ENCODE peak calls at places on chromosome 13, in nine cellular contexts. W, Z, X, J, Y, K, R, F and L are unnamed samples. For H3K4me1, the result is how much of the 10 kb centered on the place peaks cover.

GRCh38 chr13:43878897-43879322 is 630 bp downstream of the CCDC122 start:
- DNase-seq in F (peak), Z (peak), K (peak), R (peak), W (no peak), X (no peak), J (peak), Y (peak), L (no peak)

GRCh38 chr13:78147905-78148304 is 229.3 kb upstream of the EDNRB start:
- DNase-seq in K (no peak), Y (no peak), X (no peak), R (no peak), F (no peak), J (no peak), W (no peak), Z (no peak), L (no peak)

GRCh38 chr13:109204252-109204651 is 574.8 kb downstream of the MYO16 start:
- DNase-seq in J (no peak), F (no peak), K (no peak), R (no peak), Z (no peak), X (no peak), W (no peak), Y (no peak), L (no peak)

GRCh38 chr13:72864142-72865035 is 82.5 kb downstream of the PIBF1 start:
- DNase-seq in J (no peak), Z (no peak), F (no peak), K (no peak), X (no peak), W (no peak), R (no peak), Y (no peak), L (no peak)

GRCh38 chr13:35349673-35350278 is 126.7 kb downstream of the MAB21L1 start:
- DNase-seq in Z (no peak), K (no peak), J (peak), Y (no peak), F (no peak), W (no peak), X (no peak), R (no peak), L (no peak)

GRCh38 chr13:78228940-78229339 is 310.3 kb upstream of the EDNRB start:
- DNase-seq in X (no peak), R (no peak), Y (no peak), W (no peak), F (no peak), K (no peak), Z (no peak), J (no peak), L (no peak)

GRCh38 chr13:99865420-99865930 is 106.1 kb downstream of the ZIC5 start:
- DNase-seq in R (no peak), Z (no peak), W (no peak), F (no peak), Y (no peak), X (no peak), K (no peak), J (no peak), L (no peak)

GRCh38 chr13:48775804-48776203 is 122.1 kb downstream of the CYSLTR2 start:
- DNase-seq in Y (no peak), F (no peak), K (no peak), R (no peak), X (no peak), J (no peak), W (no peak), Z (no peak), L (no peak)

GRCh38 chr13:97849305-97849704 is 104.2 kb upstream of the IPO5 start:
- DNase-seq in W (no peak), Y (no peak), Z (no peak), F (no peak), R (no peak), K (no peak), J (peak), X (no peak), L (no peak)

GRCh38 chr13:31044658-31045620 is 112.5 kb downstream of the TEX26 start:
- DNase-seq in Y (no peak), J (no peak), K (no peak), F (no peak), Z (no peak), X (no peak), W (no peak), R (no peak), L (no peak)

GRCh38 chr13:101916108-101916757 is 463.8 kb downstream of the ITGBL1 start:
- DNase-seq in X (no peak), J (peak), Z (no peak), K (peak), Y (no peak), F (no peak), R (peak), W (peak), L (no peak)

GRCh38 chr13:60261432-60262351 is 98.0 kb upstream of the DIAPH3 start:
- DNase-seq in W (no peak), Z (no peak), Y (no peak), F (no peak), X (no peak), J (no peak), K (no peak), R (peak), L (peak)

GRCh38 chr13:84377071-84377470 is 494.8 kb upstream of the SLITRK1 start:
- DNase-seq in Y (no peak), F (no peak), R (no peak), X (no peak), J (no peak), K (no peak), W (no peak), Z (no peak), L (no peak)

GRCh38 chr13:100515410-100515800 is 73.2 kb downstream of the GGACT start:
- DNase-seq in W (no peak), R (no peak), Z (no peak), J (no peak), Y (no peak), F (no peak), X (no peak), K (no peak), L (no peak)

GRCh38 chr13:24075137-24075975 is 85.2 kb upstream of the SPATA13 start:
- DNase-seq in Z (no peak), J (no peak), Y (no peak), X (no peak), R (no peak), K (no peak), F (no peak), W (no peak), L (no peak)

GRCh38 chr13:41040584-41041334 is 20.6 kb upstream of the WBP4 start:
- DNase-seq in W (no peak), K (no peak), F (no peak), R (no peak), Y (no peak), X (no peak), Z (no peak), J (no peak), L (no peak)

GRCh38 chr13:95714142-95714832 is 37.3 kb downstream of the DNAJC3 start:
- DNase-seq in J (peak), W (no peak), X (no peak), Z (no peak), K (no peak), Y (no peak), R (no peak), F (no peak), L (no peak)

GRCh38 chr13:20441066-20441465 is 84.6 kb downstream of the CRYL1 start:
- DNase-seq in F (no peak), Y (no peak), R (no peak), Z (no peak), X (no peak), J (no peak), W (no peak), K (no peak), L (no peak)

GRCh38 chr13:73060251-73061160 is 1.7 kb downstream of the KLF5 start:
- DNase-seq in Z (no peak), Y (no peak), X (no peak), R (peak), K (peak), J (no peak), F (no peak), W (peak), L (no peak)

GRCh38 chr13:104024416-104025170 is 958.4 kb upstream of the SLC10A2 start:
- DNase-seq in Z (no peak), J (no peak), W (no peak), F (no peak), Y (no peak), X (no peak), K (no peak), R (no peak), L (no peak)

GRCh38 chr13:44116562-44117315 is 237.0 kb downstream of the LACC1 start:
- DNase-seq in Y (no peak), X (no peak), R (no peak), W (no peak), F (no peak), Z (no peak), J (no peak), K (no peak), L (no peak)

GRCh38 chr13:26246154-26246553 is 7.8 kb upstream of the CDK8 start:
- DNase-seq in F (no peak), R (no peak), W (no peak), J (no peak), Z (no peak), Y (no peak), K (no peak), X (no peak), L (no peak)

GRCh38 chr13:28325022-28325421 is 169.9 kb downstream of the FLT1 start:
- DNase-seq in Y (no peak), F (no peak), K (no peak), X (no peak), W (no peak), R (no peak), Z (no peak), J (no peak), L (no peak)

GRCh38 chr13:97255515-97255999 is 33.4 kb downstream of the MBNL2 start:
- DNase-seq in F (no peak), R (no peak), K (no peak), X (no peak), J (no peak), Z (no peak), W (no peak), Y (no peak), L (no peak)

GRCh38 chr13:22461854-22462565 is 718.8 kb upstream of the SGCG start:
- DNase-seq in W (no peak), K (no peak), J (no peak), R (no peak), Z (no peak), F (no peak), X (no peak), Y (no peak), L (no peak)

GRCh38 chr13:31096624-31097302 is 64.9 kb downstream of the HSPH1 start:
- DNase-seq in Y (no peak), X (no peak), W (no peak), R (no peak), J (no peak), Z (peak), F (no peak), K (no peak), L (no peak)

GRCh38 chr13:100854091-100854490 is 179.5 kb upstream of the TMTC4 start:
- DNase-seq in R (no peak), J (no peak), Z (no peak), X (no peak), K (no peak), W (no peak), F (no peak), Y (no peak), L (no peak)

GRCh38 chr13:83117046-83117445 is 765.2 kb downstream of the SLITRK1 start:
- DNase-seq in R (no peak), Y (no peak), Z (no peak), J (no peak), F (no peak), W (no peak), X (no peak), K (no peak), L (no peak)

GRCh38 chr13:43432948-43433347 is 353.8 kb downstream of the ENOX1 start:
- DNase-seq in F (no peak), Y (no peak), K (no peak), R (no peak), Z (no peak), W (no peak), X (no peak), J (no peak), L (no peak)

GRCh38 chr13:69459346-69459745 is 648.3 kb upstream of the ATXN8OS start:
- DNase-seq in Y (no peak), R (no peak), K (no peak), F (no peak), W (no peak), Z (no peak), J (no peak), X (no peak), L (no peak)

GRCh38 chr13:32261567-32261966 is 53.6 kb downstream of the ZAR1L start:
- DNase-seq in K (peak), J (no peak), Z (peak), F (no peak), Y (no peak), X (no peak), R (peak), W (no peak), L (no peak)

GRCh38 chr13:60009300-60010248 is 154.2 kb downstream of the DIAPH3 start:
- DNase-seq in R (peak), K (no peak), J (no peak), Y (peak), W (peak), Z (peak), F (no peak), X (no peak), L (no peak)

GRCh38 chr13:36965767-36966166 is 33.4 kb downstream of the ALG5 start:
- DNase-seq in J (no peak), Z (no peak), R (no peak), X (peak), K (no peak), W (no peak), Y (no peak), F (no peak), L (no peak)

GRCh38 chr13:50222569-50223332 is 207.5 kb downstream of the KCNRG start:
- DNase-seq in X (no peak), J (no peak), F (peak), Y (peak), R (peak), K (peak), W (peak), Z (peak), L (no peak)

GRCh38 chr13:85582890-85583289 is 216.3 kb downstream of the SLITRK6 start:
- DNase-seq in Y (no peak), Z (no peak), J (no peak), F (no peak), X (no peak), W (no peak), K (no peak), R (no peak), L (no peak)

GRCh38 chr13:112455476-112456059 is 79.4 kb downstream of the SPACA7 start:
- DNase-seq in X (peak), F (no peak), R (no peak), J (no peak), Z (no peak), W (no peak), Y (no peak), K (no peak), L (no peak)

GRCh38 chr13:92913840-92914239 is 312.8 kb upstream of the GPC6 start:
- DNase-seq in X (no peak), F (no peak), J (no peak), Y (no peak), R (no peak), W (no peak), Z (no peak), K (no peak), L (no peak)

GRCh38 chr13:30615851-30616311 is 1.8 kb upstream of the USPL1 start:
- DNase-seq in K (no peak), R (no peak), Z (no peak), Y (no peak), J (no peak), W (no peak), X (no peak), F (no peak), L (no peak)

GRCh38 chr13:110557082-110557481 is 4.4 kb downstream of the RAB20 start:
- DNase-seq in W (peak), X (no peak), R (no peak), J (no peak), Y (no peak), K (no peak), Z (no peak), F (no peak), L (no peak)
- H3K4me1 ChIP-seq in W (under half), X (under half), R (half or more), J (under half), Y (under half), K (under half), Z (half or more), F (under half), L (under half)

DNA sequence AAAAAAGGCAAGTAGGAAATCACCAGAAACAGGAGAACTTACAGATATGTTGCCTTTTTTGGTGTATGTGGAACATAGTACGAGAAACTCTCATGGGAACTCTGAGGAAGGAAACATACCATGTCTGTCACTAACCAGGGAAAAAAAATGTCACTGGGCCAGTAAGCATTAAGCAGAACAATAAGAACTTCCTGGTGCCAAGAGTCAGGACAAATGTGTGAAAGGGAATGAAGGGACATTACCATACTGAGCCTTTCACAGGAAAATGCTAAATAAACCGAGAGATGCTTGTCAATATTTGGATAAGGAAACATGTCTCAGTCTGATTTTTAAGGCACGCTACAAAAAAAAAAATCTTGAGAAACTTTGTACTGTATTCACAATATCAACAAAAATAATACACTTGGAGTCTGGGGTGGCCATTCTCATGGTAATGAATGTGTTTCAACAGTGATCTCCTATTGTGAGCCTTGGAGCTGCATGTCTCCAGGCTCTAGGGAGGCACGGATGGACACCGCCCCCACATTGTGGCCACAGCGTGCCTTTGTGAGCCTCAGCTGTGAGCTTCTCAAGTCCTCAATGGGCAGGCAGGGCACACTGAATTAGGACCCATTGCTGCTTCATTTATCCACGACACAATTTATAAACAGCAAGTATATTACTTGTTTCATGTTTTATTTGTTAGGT is 113.0 kb upstream of the ARGLU1 start:
- DNase-seq in F (no peak), Y (no peak), Z (no peak), X (no peak), K (no peak), J (no peak), W (no peak), R (no peak), L (peak)
- H3K27ac ChIP-seq in F (no peak), Y (no peak), Z (no peak), X (no peak), K (no peak), J (no peak), W (no peak), R (no peak), L (no peak)

GRCh38 chr13:42272776-42273175 is 824 bp downstream of the AKAP11 start:
- DNase-seq in F (no peak), Y (no peak), W (no peak), X (no peak), K (no peak), Z (no peak), R (no peak), J (no peak), L (no peak)

GRCh38 chr13:42270857-42271215 is 1.1 kb upstream of the AKAP11 start:
- DNase-seq in K (no peak), R (no peak), Y (no peak), W (no peak), X (no peak), Z (no peak), J (no peak), F (no peak), L (no peak)

GRCh38 chr13:42271337-42272114 is 426 bp upstream of the AKAP11 start:
- DNase-seq in Z (peak), W (peak), K (peak), R (peak), X (peak), Y (peak), F (peak), J (peak), L (peak)

GRCh38 chr13:42272115-42272756 is at the start of gene AKAP11:
- DNase-seq in J (peak), W (peak), F (peak), Z (peak), K (peak), X (no peak), Y (peak), R (peak), L (no peak)

GRCh38 chr13:42270160-42270856 is 1.6 kb upstream of the AKAP11 start:
- DNase-seq in Y (no peak), K (no peak), W (no peak), J (no peak), X (no peak), Z (no peak), F (no peak), R (no peak), L (no peak)
- H3K4me3 ChIP-seq in Y (no peak), K (no peak), W (no peak), J (no peak), X (no peak), Z (no peak), F (no peak), R (no peak), L (no peak)

GRCh38 chr13:46575843-46576242 is 22.9 kb downstream of the LRCH1 start:
- DNase-seq in Z (no peak), W (no peak), K (no peak), X (no peak), Y (no peak), R (no peak), F (no peak), J (no peak), L (no peak)

GRCh38 chr13:46578590-46578975 is 25.6 kb downstream of the LRCH1 start:
- DNase-seq in Z (no peak), F (no peak), Y (no peak), K (no peak), W (no peak), R (no peak), X (no peak), J (no peak), L (no peak)

GRCh38 chr13:46575321-46575721 is 22.4 kb downstream of the LRCH1 start:
- DNase-seq in J (no peak), F (no peak), Z (no peak), K (no peak), Y (no peak), X (no peak), W (no peak), R (no peak), L (no peak)

GRCh38 chr13:46580362-46580839 is 27.4 kb downstream of the LRCH1 start:
- DNase-seq in Z (no peak), F (no peak), X (no peak), R (no peak), J (no peak), W (no peak), Y (no peak), K (no peak), L (no peak)

DNA sequence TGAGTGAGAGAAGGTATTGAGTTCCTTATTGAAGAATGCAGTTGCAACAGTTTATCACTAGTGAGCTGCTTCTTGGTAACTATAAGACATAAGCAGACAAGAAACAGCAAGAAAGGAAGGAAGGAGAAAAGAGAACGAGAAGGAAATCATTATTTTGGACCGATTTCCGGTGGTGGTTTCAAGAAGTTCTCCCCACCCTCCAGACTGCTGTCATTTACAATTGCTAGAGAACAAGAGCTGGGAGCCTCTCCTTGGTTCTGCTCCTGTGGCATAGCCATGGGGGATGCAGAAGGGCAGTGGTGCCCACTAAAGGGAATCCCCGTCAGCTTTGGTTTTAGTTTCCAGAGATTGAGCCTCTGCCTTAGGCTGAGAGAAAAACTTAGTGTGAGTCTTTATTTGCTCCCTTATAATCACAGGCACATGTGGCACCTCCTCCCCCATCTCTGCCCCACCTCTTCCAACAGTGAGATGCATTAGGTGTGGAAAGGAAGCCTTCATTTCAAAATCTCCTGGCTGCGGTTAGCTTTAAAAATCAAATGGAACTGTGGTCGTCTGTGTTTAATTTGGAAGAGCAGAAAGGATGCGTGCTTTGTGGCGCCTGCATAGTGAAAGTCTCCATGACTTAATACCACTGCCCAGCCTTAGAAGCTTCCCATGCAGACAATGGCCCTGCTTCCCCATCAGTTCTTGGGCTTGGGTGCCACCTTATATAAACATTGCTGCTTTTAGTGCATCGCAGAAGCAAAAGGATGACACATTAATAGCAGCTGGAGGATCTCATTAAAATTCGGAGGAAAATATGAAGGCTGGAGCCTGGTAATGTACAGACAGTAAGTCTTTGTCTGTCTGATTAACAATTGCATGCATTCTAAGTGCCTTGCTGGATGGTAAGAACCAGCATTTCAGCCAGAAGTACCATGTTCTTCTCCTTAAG is 25.0 kb downstream of the LRCH1 start:
- DNase-seq in Z (no peak), J (no peak), F (no peak), R (no peak), Y (no peak), K (no peak), X (no peak), W (no peak), L (no peak)
- H3K4me1 ChIP-seq in Z (under half), J (under half), F (under half), R (under half), Y (half or more), K (under half), X (under half), W (under half), L (under half)